ENCODE peak calls at places on chromosomes 5 and 9, in six cellular contexts. Z, U, Q, N, F and M are unnamed samples.

GRCh38 chr5:159901772-159902171 is 14.5 kb upstream of the ADRA1B start:
- DNase-seq in F (no peak), Z (no peak), Q (no peak), N (no peak), U (no peak), M (no peak)

GRCh38 chr5:7916171-7916804 is 47.3 kb downstream of the MTRR start:
- DNase-seq in F (no peak), Q (no peak), U (no peak), N (no peak), Z (no peak), M (no peak)

GRCh38 chr9:129142536-129142935 is 31.3 kb downstream of the PTPA start:
- DNase-seq in F (no peak), N (no peak), Z (no peak), Q (no peak), U (no peak), M (no peak)

GRCh38 chr5:128684951-128685350 is 146.9 kb upstream of the FBN2 start:
- DNase-seq in U (no peak), N (no peak), Z (no peak), F (no peak), Q (no peak), M (no peak)

GRCh38 chr9:9498147-9498546 is 1114.7 kb downstream of the PTPRD start:
- DNase-seq in Z (no peak), F (no peak), U (no peak), N (no peak), Q (no peak), M (no peak)

GRCh38 chr9:27382308-27382707 is 85.4 kb upstream of the EQTN start:
- DNase-seq in U (no peak), Q (no peak), Z (no peak), F (no peak), N (no peak), M (no peak)

GRCh38 chr9:8268216-8268878 is 468.8 kb upstream of the DMAC1 start:
- DNase-seq in Z (no peak), F (no peak), U (no peak), Q (no peak), N (no peak), M (no peak)

GRCh38 chr5:7856855-7857254 is 5.9 kb upstream of the CFAP90 start:
- DNase-seq in N (no peak), Z (no peak), U (no peak), F (peak), Q (no peak), M (no peak)

GRCh38 chr5:55438931-55439477 is 95.8 kb downstream of the PLPP1 start:
- DNase-seq in Q (no peak), U (no peak), Z (no peak), N (no peak), F (peak), M (no peak)

GRCh38 chr5:97102010-97102470 is 40.4 kb downstream of the LIX1 start:
- DNase-seq in N (no peak), U (no peak), Q (no peak), F (no peak), Z (no peak), M (no peak)

GRCh38 chr5:143362828-143363227 is 40.7 kb downstream of the NR3C1 start:
- DNase-seq in F (no peak), Q (no peak), U (no peak), N (no peak), Z (no peak), M (no peak)

GRCh38 chr9:117411547-117411946 is 3.3 kb downstream of the ASTN2 start:
- DNase-seq in Q (no peak), U (no peak), F (peak), Z (no peak), N (no peak), M (no peak)

GRCh38 chr5:78504726-78505431 is 143.7 kb downstream of the LHFPL2 start:
- DNase-seq in F (peak), U (no peak), N (no peak), Q (no peak), Z (no peak), M (peak)

GRCh38 chr5:59799668-59800374 is 93.7 kb downstream of the PDE4D start:
- DNase-seq in U (peak), N (no peak), Z (no peak), Q (no peak), F (peak), M (no peak)

GRCh38 chr9:4339783-4340335 is 40.0 kb upstream of the GLIS3 start:
- DNase-seq in F (no peak), N (no peak), U (no peak), Z (no peak), Q (no peak), M (no peak)

GRCh38 chr9:2477755-2478154 is 143.8 kb upstream of the VLDLR start:
- DNase-seq in Q (no peak), N (no peak), Z (no peak), F (no peak), U (no peak), M (no peak)

GRCh38 chr9:19485193-19485592 is 76.4 kb downstream of the ACER2 start:
- DNase-seq in Q (no peak), N (no peak), U (no peak), F (no peak), Z (no peak), M (no peak)

GRCh38 chr5:154850255-154851062 is at the start of gene FAXDC2:
- DNase-seq in U (no peak), Z (no peak), N (no peak), F (peak), Q (no peak), M (peak)

GRCh38 chr5:76690704-76691469 is 25.0 kb upstream of the F2R start:
- DNase-seq in Q (no peak), Z (no peak), U (no peak), F (no peak), N (no peak), M (no peak)

GRCh38 chr5:126182901-126183695 is 240.1 kb upstream of the GRAMD2B start:
- DNase-seq in U (no peak), N (no peak), Z (no peak), F (no peak), Q (no peak), M (no peak)

GRCh38 chr5:172773481-172774469 is 2.8 kb upstream of the DUSP1 start:
- DNase-seq in F (no peak), Z (no peak), U (no peak), N (no peak), Q (no peak), M (no peak)

GRCh38 chr5:119274767-119275130 is 81.1 kb upstream of the TNFAIP8 start:
- DNase-seq in F (peak), Z (no peak), Q (no peak), N (no peak), U (no peak), M (no peak)

GRCh38 chr5:150904479-150905311 is at the start of gene ZNF300:
- DNase-seq in Q (no peak), F (peak), U (peak), Z (peak), N (no peak), M (peak)

GRCh38 chr5:140104100-140104499 is 9.8 kb upstream of the PURA start:
- DNase-seq in U (no peak), Z (no peak), Q (no peak), F (no peak), N (no peak), M (no peak)